ENCODE peak calls at places on chromosomes 1 and 21, in ten cellular contexts. A, D, X, Z, Q, Y, C, S, G and O are unnamed samples.

GRCh38 chr1:180633092-180634045 is 1.5 kb downstream of the XPR1 start:
- DNase-seq in A (no peak), D (no peak), X (peak), Z (no peak), Q (no peak), Y (no peak), C (no peak), S (no peak), G (no peak), O (no peak)

GRCh38 chr1:78155121-78155520 is 109.4 kb downstream of the GIPC2 start:
- DNase-seq in A (no peak), D (no peak), X (no peak), Z (no peak), Q (no peak), Y (no peak), C (no peak), S (no peak), G (no peak), O (no peak)

GRCh38 chr1:58162952-58163550 is 383.5 kb downstream of the OMA1 start:
- DNase-seq in A (peak), D (no peak), X (peak), Z (no peak), Q (no peak), Y (no peak), C (peak), S (peak), G (peak), O (no peak)

GRCh38 chr1:229148041-229148671 is 122.8 kb upstream of the RAB4A start:
- DNase-seq in A (no peak), D (no peak), X (no peak), Z (no peak), Q (no peak), Y (no peak), C (no peak), S (no peak), G (no peak), O (no peak)

GRCh38 chr1:197521118-197521739 is 253.2 kb downstream of the CRB1 start:
- DNase-seq in A (no peak), D (peak), X (peak), Z (no peak), Q (no peak), Y (no peak), C (no peak), S (peak), G (no peak), O (no peak)

GRCh38 chr1:29542476-29543015 is 306.2 kb downstream of the PTPRU start:
- DNase-seq in A (no peak), D (no peak), X (no peak), Z (no peak), Q (no peak), Y (peak), C (no peak), S (no peak), G (no peak), O (no peak)

GRCh38 chr1:185816460-185816859 is 82.3 kb downstream of the HMCN1 start:
- DNase-seq in A (no peak), D (no peak), X (no peak), Z (no peak), Q (no peak), Y (no peak), C (no peak), S (no peak), G (no peak), O (no peak)

GRCh38 chr1:110176299-110176956 is 26.1 kb downstream of the SLC6A17 start:
- DNase-seq in A (peak), D (no peak), X (peak), Z (peak), Q (no peak), Y (no peak), C (peak), S (no peak), G (no peak), O (no peak)

GRCh38 chr1:167454929-167455785 is 63.2 kb downstream of the CD247 start:
- DNase-seq in A (peak), D (peak), X (peak), Z (peak), Q (no peak), Y (peak), C (peak), S (peak), G (peak), O (peak)

GRCh38 chr1:240712014-240712731 is 100.2 kb upstream of the GREM2 start:
- DNase-seq in A (no peak), D (no peak), X (no peak), Z (no peak), Q (no peak), Y (no peak), C (no peak), S (no peak), G (no peak), O (no peak)

GRCh38 chr1:164565356-164565755 is 6.4 kb downstream of the PBX1 start:
- DNase-seq in A (no peak), D (no peak), X (no peak), Z (no peak), Q (no peak), Y (no peak), C (no peak), S (no peak), G (no peak), O (no peak)

GRCh38 chr1:219317762-219318353 is 144.2 kb downstream of the LYPLAL1 start:
- DNase-seq in A (no peak), D (peak), X (peak), Z (no peak), Q (no peak), Y (no peak), C (no peak), S (no peak), G (no peak), O (no peak)

GRCh38 chr21:35120631-35121180 is 71.6 kb upstream of the RUNX1 start:
- DNase-seq in A (no peak), D (no peak), X (no peak), Z (no peak), Q (no peak), Y (no peak), C (no peak), S (no peak), G (no peak), O (no peak)

GRCh38 chr1:9413877-9414213 is 121.2 kb downstream of the SPSB1 start:
- DNase-seq in A (no peak), D (no peak), X (peak), Z (peak), Q (no peak), Y (no peak), C (peak), S (no peak), G (no peak), O (no peak)

GRCh38 chr1:3019516-3020051 is 1.7 kb upstream of the ACTRT2 start:
- DNase-seq in A (no peak), D (no peak), X (no peak), Z (peak), Q (no peak), Y (peak), C (peak), S (no peak), G (no peak), O (no peak)

GRCh38 chr1:36239941-36240637 is 15.8 kb downstream of the THRAP3 start:
- DNase-seq in A (no peak), D (no peak), X (no peak), Z (no peak), Q (no peak), Y (no peak), C (no peak), S (no peak), G (no peak), O (no peak)

GRCh38 chr1:184330884-184331283 is 55.9 kb upstream of the C1orf21 start:
- DNase-seq in A (no peak), D (no peak), X (no peak), Z (no peak), Q (no peak), Y (no peak), C (no peak), S (no peak), G (no peak), O (no peak)

GRCh38 chr1:204984499-204984898 is 58.5 kb upstream of the CNTN2 start:
- DNase-seq in A (no peak), D (no peak), X (no peak), Z (no peak), Q (no peak), Y (peak), C (no peak), S (no peak), G (no peak), O (no peak)

GRCh38 chr1:161801955-161802354 is 35.8 kb downstream of the ATF6 start:
- DNase-seq in A (no peak), D (no peak), X (no peak), Z (no peak), Q (no peak), Y (no peak), C (no peak), S (no peak), G (no peak), O (no peak)

GRCh38 chr1:183243190-183244065 is 57.4 kb downstream of the LAMC2 start:
- DNase-seq in A (no peak), D (no peak), X (no peak), Z (no peak), Q (peak), Y (no peak), C (peak), S (no peak), G (no peak), O (no peak)

GRCh38 chr1:30660241-30660640 is 63.1 kb downstream of the MATN1 start:
- DNase-seq in A (no peak), D (no peak), X (no peak), Z (no peak), Q (no peak), Y (peak), C (no peak), S (no peak), G (no peak), O (no peak)

GRCh38 chr1:234631721-234632125 is 21.7 kb upstream of the IRF2BP2 start:
- DNase-seq in A (no peak), D (no peak), X (peak), Z (no peak), Q (no peak), Y (no peak), C (no peak), S (no peak), G (no peak), O (no peak)

GRCh38 chr1:112693821-112694220 is 13.1 kb downstream of the RHOC start:
- DNase-seq in A (no peak), D (no peak), X (no peak), Z (no peak), Q (no peak), Y (peak), C (no peak), S (no peak), G (no peak), O (no peak)

GRCh38 chr1:1144122-1144842 is 28.4 kb upstream of the C1orf159 start:
- DNase-seq in A (peak), D (peak), X (no peak), Z (peak), Q (no peak), Y (peak), C (peak), S (no peak), G (no peak), O (peak)

GRCh38 chr1:228289996-228290881 is 82.4 kb downstream of the OBSCN start:
- DNase-seq in A (no peak), D (no peak), X (no peak), Z (peak), Q (no peak), Y (peak), C (no peak), S (no peak), G (no peak), O (no peak)

GRCh38 chr1:1890506-1891348 is at the start of gene GNB1:
- DNase-seq in A (peak), D (peak), X (peak), Z (peak), Q (peak), Y (peak), C (peak), S (peak), G (peak), O (peak)

DNA sequence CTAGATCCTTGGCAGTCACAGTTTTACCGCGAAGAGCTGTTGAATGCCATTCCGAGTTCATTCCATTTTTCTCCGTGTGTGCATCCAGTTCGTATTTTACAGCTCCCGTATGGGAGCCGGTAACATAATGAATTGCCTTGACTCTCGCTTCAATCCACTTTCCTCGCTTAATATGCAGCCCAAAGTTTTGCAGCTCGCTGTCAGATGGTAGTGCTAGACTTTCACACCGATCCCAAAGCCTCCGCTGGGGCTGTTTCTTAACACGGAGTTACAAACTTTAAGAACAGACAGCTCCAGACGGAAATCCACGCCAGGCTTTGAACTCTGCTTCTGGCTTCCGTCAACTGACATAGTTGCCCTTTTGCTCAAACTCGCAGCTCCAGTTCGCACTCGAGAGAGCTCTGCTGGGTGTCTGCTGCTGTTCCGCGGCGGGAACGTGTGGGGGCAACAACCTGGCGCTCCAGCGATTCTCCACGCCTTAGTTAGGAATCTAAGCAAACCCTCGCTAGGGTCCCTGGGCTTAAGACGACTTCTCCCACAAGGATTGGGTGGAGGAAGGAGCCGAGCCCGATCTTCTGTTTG is 3.5 kb upstream of the ARID1A start:
- DNase-seq in A (peak), D (no peak), X (peak), Z (peak), Q (peak), Y (peak), C (peak), S (peak), G (peak), O (peak)
- TF ChIP-seq POLR2AphosphoS5 in A (peak), D (peak), X (peak), Z (peak), Q (peak), Y (peak), C (peak), S (peak), G (peak), O (peak)

DNA sequence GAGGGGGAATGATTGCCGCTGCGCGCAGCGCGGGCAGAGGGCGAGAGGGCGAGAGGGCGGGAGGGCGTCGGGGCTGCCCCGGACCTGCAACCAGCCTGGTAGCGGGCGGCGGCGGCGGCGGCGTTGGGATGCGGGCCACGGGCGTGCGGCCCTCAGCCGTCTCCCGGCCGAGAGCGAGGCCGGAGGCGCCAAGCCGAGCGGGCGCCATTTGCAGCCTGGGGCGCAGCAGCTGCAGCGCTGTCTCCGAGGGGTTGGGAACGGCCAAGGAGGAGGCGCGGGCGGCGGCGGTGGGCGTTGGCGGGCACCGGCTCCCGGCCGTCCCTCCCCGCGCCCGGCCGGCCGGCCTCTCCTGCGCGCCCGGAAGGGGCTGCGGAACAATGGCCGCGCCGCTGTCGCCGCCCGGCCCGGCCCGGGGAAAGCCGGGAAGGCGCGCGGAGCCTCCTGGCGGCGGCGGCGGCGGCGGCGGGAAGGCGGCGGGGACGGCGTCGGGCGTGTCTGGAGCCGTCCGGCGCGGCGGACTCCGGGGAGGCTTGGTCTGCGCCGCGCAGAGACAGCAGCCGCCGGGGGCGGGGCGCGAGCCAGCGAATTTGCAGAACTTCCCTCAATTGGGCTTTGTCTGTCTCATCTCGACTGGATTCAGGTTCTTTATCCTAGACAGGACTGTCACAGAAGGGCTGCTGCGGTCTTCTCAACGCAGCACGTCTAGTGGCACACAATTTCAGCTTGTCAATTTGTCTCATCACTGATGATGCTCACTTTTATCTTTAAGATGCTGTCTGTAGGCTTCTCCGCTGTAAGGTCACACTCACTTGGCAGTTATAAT is 35.7 kb downstream of the ZBTB8B start:
- DNase-seq in A (peak), D (peak), X (peak), Z (peak), Q (no peak), Y (peak), C (peak), S (no peak), G (peak), O (peak)
- TF ChIP-seq POLR2A in A (no peak), D (no peak), X (peak), Z (peak), Q (no peak), Y (no peak), C (no peak), S (peak), G (no peak), O (peak)

GRCh38 chr1:71307451-71307850 is 226.6 kb upstream of the ZRANB2 start:
- DNase-seq in A (no peak), D (no peak), X (peak), Z (no peak), Q (no peak), Y (no peak), C (peak), S (no peak), G (no peak), O (no peak)
- TF ChIP-seq POLR2AphosphoS5 in A (no peak), D (no peak), X (no peak), Z (no peak), Q (no peak), Y (no peak), C (no peak), S (no peak), G (no peak), O (no peak)

DNA sequence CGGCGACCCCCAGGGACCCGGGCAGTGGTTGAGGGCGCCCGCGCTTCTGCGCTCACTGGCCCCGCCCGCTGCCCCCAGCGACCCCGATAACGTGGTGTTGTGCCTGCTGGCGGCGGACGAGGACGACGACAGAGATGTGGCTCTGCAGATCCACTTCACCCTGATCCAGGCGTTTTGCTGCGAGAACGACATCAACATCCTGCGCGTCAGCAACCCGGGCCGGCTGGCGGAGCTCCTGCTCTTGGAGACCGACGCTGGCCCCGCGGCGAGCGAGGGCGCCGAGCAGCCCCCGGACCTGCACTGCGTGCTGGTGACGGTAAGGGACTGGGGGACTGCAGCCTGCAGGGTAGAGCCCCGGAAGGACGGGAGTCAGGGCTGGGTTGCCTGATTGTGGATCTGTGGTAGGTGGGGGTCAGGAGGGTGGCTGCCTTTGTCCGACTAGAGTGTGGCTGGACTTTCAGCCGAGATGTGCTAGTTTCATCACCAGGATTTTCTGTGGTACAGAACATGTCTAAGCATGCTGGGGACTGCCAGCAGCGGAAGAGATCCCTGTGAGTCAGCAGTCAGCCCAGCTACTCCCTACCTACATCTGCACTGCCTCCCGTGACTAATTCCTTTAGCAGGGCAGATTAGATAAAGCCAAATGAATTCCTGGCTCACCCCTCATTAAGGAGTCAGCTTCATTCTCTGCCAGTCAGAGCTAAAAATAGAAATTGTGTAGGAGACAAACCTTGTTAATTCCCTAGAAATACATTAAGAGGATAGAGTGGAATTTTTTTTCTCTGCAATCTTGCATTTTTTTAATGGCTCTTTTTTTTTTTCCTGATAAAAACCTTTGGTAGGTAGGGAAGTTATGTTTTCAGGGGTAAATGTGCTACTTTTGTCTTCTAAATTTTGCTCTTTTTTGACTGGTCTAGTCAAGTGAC is 1.5 kb downstream of the GADD45A start:
- DNase-seq in A (peak), D (peak), X (peak), Z (peak), Q (peak), Y (peak), C (peak), S (peak), G (peak), O (peak)
- TF ChIP-seq POLR2A in A (peak), D (peak), X (peak), Z (peak), Q (peak), Y (no peak), C (peak), S (peak), G (peak), O (peak)

DNA sequence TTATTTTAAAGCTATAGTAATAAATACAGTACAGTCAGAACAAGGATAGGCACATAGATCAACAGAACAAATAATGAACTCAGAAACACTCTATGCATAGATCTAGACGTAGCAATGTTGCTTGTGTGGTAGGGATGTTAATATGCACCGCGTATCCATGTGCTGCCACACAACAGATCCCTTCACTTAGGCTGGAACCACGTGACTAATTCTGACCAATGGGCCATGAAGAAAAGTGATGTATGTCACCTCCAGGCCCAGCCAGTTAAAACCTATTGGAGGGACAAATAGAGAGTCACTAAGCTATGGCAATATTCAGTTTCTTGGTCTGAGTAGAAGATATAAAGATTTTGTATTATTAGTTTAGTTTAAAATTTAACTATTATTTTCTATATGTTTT is 91.4 kb downstream of the ADAMTS1 start:
- DNase-seq in A (no peak), D (no peak), X (no peak), Z (no peak), Q (no peak), Y (no peak), C (no peak), S (no peak), G (no peak), O (no peak)
- TF ChIP-seq POLR2AphosphoS5 in A (no peak), D (no peak), X (no peak), Z (no peak), Q (no peak), Y (no peak), C (no peak), S (no peak), G (no peak), O (no peak)

GRCh38 chr21:43936186-43936967 is 71.4 kb downstream of the AGPAT3 start:
- DNase-seq in A (no peak), D (no peak), X (no peak), Z (peak), Q (no peak), Y (no peak), C (no peak), S (no peak), G (no peak), O (no peak)

GRCh38 chr21:43933680-43934079 is 68.7 kb downstream of the AGPAT3 start:
- DNase-seq in A (no peak), D (no peak), X (no peak), Z (peak), Q (no peak), Y (no peak), C (no peak), S (no peak), G (no peak), O (no peak)

GRCh38 chr21:43934116-43934515 is 69.1 kb downstream of the AGPAT3 start:
- DNase-seq in A (no peak), D (no peak), X (no peak), Z (peak), Q (no peak), Y (no peak), C (no peak), S (no peak), G (no peak), O (no peak)

GRCh38 chr21:43935711-43936110 is 70.7 kb downstream of the AGPAT3 start:
- DNase-seq in A (no peak), D (no peak), X (no peak), Z (peak), Q (no peak), Y (no peak), C (no peak), S (no peak), G (no peak), O (no peak)

GRCh38 chr21:43934716-43935705 is 70.0 kb downstream of the AGPAT3 start:
- DNase-seq in A (no peak), D (no peak), X (no peak), Z (peak), Q (no peak), Y (no peak), C (no peak), S (no peak), G (no peak), O (no peak)
- TF ChIP-seq POLR2A in A (no peak), D (no peak), X (no peak), Z (no peak), Q (no peak), Y (no peak), C (no peak), S (no peak), G (no peak), O (no peak)